ENCODE peak calls at places on chromosomes 13 and 19, in ten cellular contexts. B is GM23338, U is cardiac muscle cell, Y is fibroblast of lung, T is ascending aorta, D is right lobe of liver, M is pancreas, J is psoas muscle, Q is breast epithelium, V is H9. C is an unnamed sample.

GRCh38 chr19:54473071-54473941 is at the start of gene CDC42EP5:
- DNase-seq in B (peak; percentile 46), U (peak; percentile 95), Y (peak; percentile 81), T (no peak), D (peak; percentile 46), M (peak; percentile 72), J (peak; percentile 81), Q (peak; percentile 72), V (peak; percentile 40), C (no peak)

GRCh38 chr13:35979378-35979911 is 151.7 kb downstream of the DCLK1 start:
- DNase-seq in B (no peak), U (peak; percentile 97), Y (peak; percentile 98), T (peak; percentile 17), D (no peak), M (no peak), J (peak; percentile 81), Q (peak; percentile 64), V (no peak), C (peak; percentile 9)

GRCh38 chr13:45325806-45326205 is 15.2 kb downstream of the TPT1 start:
- DNase-seq in B (no peak), U (peak; percentile 84), Y (peak; percentile 91), T (peak; percentile 39), D (no peak), M (no peak), J (peak; percentile 80), Q (no peak), V (no peak), C (no peak)

GRCh38 chr19:46630806-46631205 is 5.2 kb downstream of the GNG8 start:
- DNase-seq in B (no peak), U (no peak), Y (no peak), T (no peak), D (no peak), M (no peak), J (no peak), Q (no peak), V (no peak), C (no peak)

GRCh38 chr19:14400913-14401312 is 18.2 kb downstream of the DDX39A start:
- DNase-seq in B (no peak), U (no peak), Y (peak; percentile 70), T (no peak), D (no peak), M (no peak), J (no peak), Q (no peak), V (no peak), C (no peak)

GRCh38 chr19:30656520-30657100 is 284.4 kb downstream of the ZNF536 start:
- DNase-seq in B (no peak), U (no peak), Y (no peak), T (no peak), D (no peak), M (no peak), J (no peak), Q (no peak), V (no peak), C (no peak)

GRCh38 chr13:98370806-98371553 is 193.9 kb upstream of the RNF113B start:
- DNase-seq in B (no peak), U (peak; percentile 87), Y (peak; percentile 84), T (no peak), D (no peak), M (no peak), J (peak; percentile 61), Q (no peak), V (no peak), C (no peak)

GRCh38 chr19:48367855-48368254 is 3.7 kb downstream of the SYNGR4 start:
- DNase-seq in B (no peak), U (no peak), Y (no peak), T (no peak), D (peak; percentile 69), M (no peak), J (no peak), Q (no peak), V (no peak), C (no peak)

GRCh38 chr13:114127473-114128347 is 4.7 kb downstream of the RASA3 start:
- DNase-seq in B (no peak), U (no peak), Y (no peak), T (no peak), D (no peak), M (no peak), J (peak; percentile 67), Q (no peak), V (no peak), C (no peak)

GRCh38 chr19:13506550-13506878 is 235 bp upstream of the CACNA1A start:
- DNase-seq in B (peak; percentile 58), U (peak; percentile 48), Y (peak; percentile 7), T (no peak), D (no peak), M (no peak), J (no peak), Q (no peak), V (no peak), C (no peak)

GRCh38 chr19:13007292-13008045 is 12.2 kb downstream of the NFIX start:
- DNase-seq in B (no peak), U (no peak), Y (no peak), T (no peak), D (peak; percentile 63), M (peak; percentile 67), J (peak; percentile 90), Q (peak; percentile 88), V (no peak), C (no peak)

GRCh38 chr13:26503826-26504594 is 53.5 kb upstream of the WASF3 start:
- DNase-seq in B (no peak), U (no peak), Y (no peak), T (no peak), D (no peak), M (no peak), J (no peak), Q (no peak), V (no peak), C (no peak)

GRCh38 chr13:26509491-26509890 is 48.0 kb upstream of the WASF3 start:
- DNase-seq in B (no peak), U (no peak), Y (no peak), T (no peak), D (no peak), M (no peak), J (no peak), Q (no peak), V (no peak), C (no peak)

GRCh38 chr13:26513931-26514330 is 43.6 kb upstream of the WASF3 start:
- DNase-seq in B (no peak), U (no peak), Y (no peak), T (no peak), D (no peak), M (no peak), J (no peak), Q (no peak), V (no peak), C (no peak)

GRCh38 chr13:26508885-26509284 is 48.6 kb upstream of the WASF3 start:
- DNase-seq in B (no peak), U (peak; percentile 95), Y (peak; percentile 59), T (no peak), D (no peak), M (no peak), J (peak; percentile 92), Q (no peak), V (no peak), C (no peak)
- H3K27ac ChIP-seq in B (no peak overlapping the region), U (no peak overlapping the region), Y (peak overlapping the region; percentile 9), T (no peak overlapping the region), D (no peak overlapping the region), M (no peak overlapping the region), J (no peak overlapping the region), Q (no peak overlapping the region), V (no peak overlapping the region), C (no peak overlapping the region)

GRCh38 chr19:825897-826640 is 1.6 kb upstream of the AZU1 start:
- DNase-seq in B (no peak), U (no peak), Y (no peak), T (no peak), D (no peak), M (no peak), J (no peak), Q (no peak), V (no peak), C (no peak)

GRCh38 chr19:824885-825284 is 2.8 kb upstream of the AZU1 start:
- DNase-seq in B (no peak), U (no peak), Y (no peak), T (no peak), D (no peak), M (no peak), J (no peak), Q (no peak), V (no peak), C (no peak)

GRCh38 chr19:821976-822773 is 420 bp upstream of the PLPPR3 start:
- DNase-seq in B (peak; percentile 77), U (no peak), Y (no peak), T (no peak), D (no peak), M (no peak), J (no peak), Q (no peak), V (peak; percentile 71), C (no peak)

GRCh38 chr19:823565-824121 is 1.9 kb upstream of the PLPPR3 start:
- DNase-seq in B (no peak), U (peak; percentile 55), Y (no peak), T (no peak), D (no peak), M (no peak), J (no peak), Q (no peak), V (peak; percentile 43), C (no peak)

DNA sequence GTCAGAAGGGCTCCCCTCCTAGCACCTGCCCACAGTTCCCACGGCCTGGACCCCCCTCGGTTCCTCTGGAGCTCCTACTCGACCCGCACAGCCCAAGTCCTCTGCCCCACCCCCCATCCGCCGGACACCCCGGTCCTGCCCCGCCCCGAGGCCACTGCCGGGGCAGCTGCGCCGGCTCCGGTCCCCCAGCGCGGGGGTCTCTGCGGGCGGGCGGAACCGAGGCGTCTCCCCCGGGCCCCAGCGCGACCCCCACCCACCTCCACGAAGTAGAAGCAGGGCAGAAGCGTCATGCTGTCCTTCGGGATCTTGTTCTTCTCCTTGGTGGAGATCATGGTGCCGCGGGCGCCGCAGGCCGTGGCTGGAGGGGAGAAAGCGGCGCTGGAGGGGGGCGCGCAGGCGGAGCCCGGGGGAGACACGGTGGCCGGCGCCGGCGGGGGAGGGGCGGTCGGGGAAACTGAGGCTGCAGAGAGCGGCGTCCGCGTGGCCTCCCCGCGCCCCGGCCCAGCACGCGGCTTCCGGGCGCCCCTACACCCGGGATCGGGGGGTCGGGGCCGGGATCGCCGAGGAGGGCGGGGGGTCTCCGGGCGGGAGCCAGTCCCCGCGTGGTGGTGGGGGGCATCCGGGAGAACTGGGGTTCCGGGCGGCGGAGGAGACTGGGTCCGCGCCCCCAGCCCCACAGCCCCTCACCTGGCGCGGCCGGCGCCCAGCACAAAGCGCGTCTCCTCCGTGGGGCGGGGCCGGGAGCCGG is at the start of gene PLPPR3:
- DNase-seq in B (peak; percentile 67), U (no peak), Y (no peak), T (no peak), D (no peak), M (peak; percentile 60), J (no peak), Q (no peak), V (peak; percentile 59), C (no peak)
- H3K27ac ChIP-seq in B (no peak within 1 kb of the TSS), U (peak within 1 kb of the TSS; percentile 45), Y (no peak within 1 kb of the TSS), T (no peak within 1 kb of the TSS), D (no peak within 1 kb of the TSS), M (no peak within 1 kb of the TSS), J (no peak within 1 kb of the TSS), Q (peak within 1 kb of the TSS; percentile 12), V (no peak within 1 kb of the TSS), C (no peak within 1 kb of the TSS)

GRCh38 chr19:50893047-50893737 is 18.0 kb downstream of the KLK4 start:
- DNase-seq in B (peak; percentile 71), U (no peak), Y (no peak), T (no peak), D (no peak), M (no peak), J (no peak), Q (no peak), V (no peak), C (no peak)
- H3K27ac ChIP-seq in B (no peak overlapping the region), U (no peak overlapping the region), Y (no peak overlapping the region), T (no peak overlapping the region), D (no peak overlapping the region), M (no peak overlapping the region), J (no peak overlapping the region), Q (no peak overlapping the region), V (no peak overlapping the region), C (no peak overlapping the region)

GRCh38 chr19:6533000-6533328 is 2.1 kb downstream of the TNFSF9 start:
- DNase-seq in B (no peak), U (no peak), Y (no peak), T (no peak), D (no peak), M (no peak), J (no peak), Q (no peak), V (peak; percentile 55), C (no peak)
- H3K27ac ChIP-seq in B (no peak overlapping the region), U (no peak overlapping the region), Y (no peak overlapping the region), T (no peak overlapping the region), D (no peak overlapping the region), M (no peak overlapping the region), J (no peak overlapping the region), Q (no peak overlapping the region), V (no peak overlapping the region), C (no peak overlapping the region)

C was measured in esophagus squamous epithelium.